ENCODE peak calls at places on chromosomes 4 and X, in ten cellular contexts. F, V, S, A, U, R, D, K, M and O are unnamed samples.

GRCh38 chr4:74038161-74039064 is at the start of gene CXCL3:
- DNase-seq in S (peak), K (peak), R (peak), D (peak), M (no peak), U (peak), F (no peak), A (no peak), V (peak), O (peak)

GRCh38 chr4:11138964-11139363 is 289.7 kb downstream of the HS3ST1 start:
- DNase-seq in M (no peak), U (no peak), A (no peak), S (no peak), R (no peak), D (no peak), K (no peak), V (no peak), F (no peak), O (no peak)

GRCh38 chr4:41935652-41936021 is 408 bp downstream of the TMEM33 start:
- DNase-seq in M (no peak), D (peak), F (peak), S (no peak), U (peak), K (no peak), V (peak), A (no peak), R (no peak), O (no peak)

GRCh38 chr4:3261411-3262207 is 12.7 kb downstream of the MSANTD1 start:
- DNase-seq in F (no peak), V (no peak), M (no peak), R (peak), K (peak), U (no peak), A (no peak), D (no peak), S (peak), O (no peak)

GRCh38 chrX:72314881-72315280 is 9.2 kb upstream of the CITED1 start:
- DNase-seq in M (no peak), D (peak), R (no peak), K (no peak), F (no peak), A (no peak), V (no peak), S (no peak), U (no peak), O (no peak)

GRCh38 chr4:96913437-96914075 is 1073.7 kb downstream of the PDHA2 start:
- DNase-seq in K (no peak), R (no peak), D (no peak), U (no peak), A (peak), M (peak), S (no peak), V (no peak), F (no peak), O (peak)

GRCh38 chrX:3145716-3146115 is 104.4 kb downstream of the ARSF start:
- DNase-seq in K (no peak), R (no peak), U (no peak), D (no peak), F (no peak), A (no peak), V (no peak), M (no peak), S (no peak), O (no peak)

GRCh38 chrX:150365953-150366911 is 3.1 kb downstream of the MAMLD1 start:
- DNase-seq in U (no peak), K (peak), A (peak), D (no peak), S (peak), M (no peak), F (no peak), R (peak), V (peak), O (no peak)

GRCh38 chr4:117447925-117448324 is 362.5 kb upstream of the TRAM1L1 start:
- DNase-seq in U (peak), S (peak), M (no peak), A (no peak), V (peak), K (no peak), R (no peak), D (no peak), F (peak), O (no peak)